ENCODE peak calls at places on chromosomes 12 and 14, in seven cellular contexts. One of them, this sample, is unnamed.

GRCh38 chr14:99055816-99056215 is 216.2 kb downstream of the BCL11B start:
- DNase-seq in activated T-helper 1 cell treated with anti-CD3 and anti-CD28 coated beads, Interleukin-2, amount 50 U/mL, for 16 hours: no peak
- DNase-seq in HS-5: no peak
- DNase-seq in stimulated activated CD4-positive, alpha-beta T cell treated with anti-CD3 and anti-CD28 coated beads, Interleukin-1b, Interleukin-23, amount 100 ng/mL, for 24 hours: no peak
- DNase-seq in stimulated activated naive CD4-positive, alpha-beta T cell: peak
- DNase-seq in iPS-NIHi11: no peak
- DNase-seq in heart left ventricle: no peak
- DNase-seq in this sample: no peak

GRCh38 chr14:51743588-51744000 is 91.9 kb downstream of the FRMD6 start:
- DNase-seq in stimulated activated naive CD4-positive, alpha-beta T cell: peak
- DNase-seq in heart left ventricle: no peak
- DNase-seq in stimulated activated CD4-positive, alpha-beta T cell treated with anti-CD3 and anti-CD28 coated beads, Interleukin-1b, Interleukin-23, amount 100 ng/mL, for 24 hours: no peak
- DNase-seq in HS-5: no peak
- DNase-seq in iPS-NIHi11: no peak
- DNase-seq in activated T-helper 1 cell treated with anti-CD3 and anti-CD28 coated beads, Interleukin-2, amount 50 U/mL, for 16 hours: no peak
- DNase-seq in this sample: no peak

GRCh38 chr14:39023939-39024871 is 78.8 kb downstream of the SEC23A start:
- DNase-seq in HS-5: no peak
- DNase-seq in stimulated activated naive CD4-positive, alpha-beta T cell: no peak
- DNase-seq in stimulated activated CD4-positive, alpha-beta T cell treated with anti-CD3 and anti-CD28 coated beads, Interleukin-1b, Interleukin-23, amount 100 ng/mL, for 24 hours: no peak
- DNase-seq in iPS-NIHi11: no peak
- DNase-seq in activated T-helper 1 cell treated with anti-CD3 and anti-CD28 coated beads, Interleukin-2, amount 50 U/mL, for 16 hours: no peak
- DNase-seq in heart left ventricle: no peak
- DNase-seq in this sample: no peak

GRCh38 chr12:70733385-70733784 is 96.2 kb upstream of the PTPRB start:
- DNase-seq in heart left ventricle: no peak
- DNase-seq in HS-5: no peak
- DNase-seq in activated T-helper 1 cell treated with anti-CD3 and anti-CD28 coated beads, Interleukin-2, amount 50 U/mL, for 16 hours: no peak
- DNase-seq in stimulated activated CD4-positive, alpha-beta T cell treated with anti-CD3 and anti-CD28 coated beads, Interleukin-1b, Interleukin-23, amount 100 ng/mL, for 24 hours: no peak
- DNase-seq in iPS-NIHi11: peak
- DNase-seq in stimulated activated naive CD4-positive, alpha-beta T cell: no peak
- DNase-seq in this sample: no peak

GRCh38 chr12:26629864-26630263 is 203.1 kb downstream of the ITPR2 start:
- DNase-seq in stimulated activated CD4-positive, alpha-beta T cell treated with anti-CD3 and anti-CD28 coated beads, Interleukin-1b, Interleukin-23, amount 100 ng/mL, for 24 hours: no peak
- DNase-seq in stimulated activated naive CD4-positive, alpha-beta T cell: no peak
- DNase-seq in HS-5: no peak
- DNase-seq in heart left ventricle: no peak
- DNase-seq in iPS-NIHi11: no peak
- DNase-seq in activated T-helper 1 cell treated with anti-CD3 and anti-CD28 coated beads, Interleukin-2, amount 50 U/mL, for 16 hours: no peak
- DNase-seq in this sample: no peak

GRCh38 chr12:20050166-20050565 is 318.2 kb upstream of the PDE3A start:
- DNase-seq in stimulated activated CD4-positive, alpha-beta T cell treated with anti-CD3 and anti-CD28 coated beads, Interleukin-1b, Interleukin-23, amount 100 ng/mL, for 24 hours: no peak
- DNase-seq in iPS-NIHi11: no peak
- DNase-seq in stimulated activated naive CD4-positive, alpha-beta T cell: no peak
- DNase-seq in activated T-helper 1 cell treated with anti-CD3 and anti-CD28 coated beads, Interleukin-2, amount 50 U/mL, for 16 hours: no peak
- DNase-seq in HS-5: no peak
- DNase-seq in heart left ventricle: no peak
- DNase-seq in this sample: no peak

GRCh38 chr12:122977153-122977552 is 2.1 kb downstream of the OGFOD2 start:
- DNase-seq in HS-5: no peak
- DNase-seq in stimulated activated CD4-positive, alpha-beta T cell treated with anti-CD3 and anti-CD28 coated beads, Interleukin-1b, Interleukin-23, amount 100 ng/mL, for 24 hours: no peak
- DNase-seq in heart left ventricle: no peak
- DNase-seq in activated T-helper 1 cell treated with anti-CD3 and anti-CD28 coated beads, Interleukin-2, amount 50 U/mL, for 16 hours: no peak
- DNase-seq in stimulated activated naive CD4-positive, alpha-beta T cell: no peak
- DNase-seq in iPS-NIHi11: no peak
- DNase-seq in this sample: no peak

GRCh38 chr14:69771136-69771535 is 4.2 kb downstream of the SRSF5 start:
- DNase-seq in activated T-helper 1 cell treated with anti-CD3 and anti-CD28 coated beads, Interleukin-2, amount 50 U/mL, for 16 hours: no peak
- DNase-seq in iPS-NIHi11: no peak
- DNase-seq in stimulated activated CD4-positive, alpha-beta T cell treated with anti-CD3 and anti-CD28 coated beads, Interleukin-1b, Interleukin-23, amount 100 ng/mL, for 24 hours: no peak
- DNase-seq in HS-5: no peak
- DNase-seq in heart left ventricle: no peak
- DNase-seq in stimulated activated naive CD4-positive, alpha-beta T cell: no peak
- DNase-seq in this sample: no peak

GRCh38 chr12:8065991-8066594 is at the start of gene C3AR1:
- DNase-seq in iPS-NIHi11: no peak
- DNase-seq in heart left ventricle: no peak
- DNase-seq in stimulated activated naive CD4-positive, alpha-beta T cell: peak
- DNase-seq in activated T-helper 1 cell treated with anti-CD3 and anti-CD28 coated beads, Interleukin-2, amount 50 U/mL, for 16 hours: no peak
- DNase-seq in stimulated activated CD4-positive, alpha-beta T cell treated with anti-CD3 and anti-CD28 coated beads, Interleukin-1b, Interleukin-23, amount 100 ng/mL, for 24 hours: no peak
- DNase-seq in HS-5: no peak
- DNase-seq in this sample: no peak

GRCh38 chr14:71668942-71669341 is 263.3 kb upstream of the RGS6 start:
- DNase-seq in stimulated activated CD4-positive, alpha-beta T cell treated with anti-CD3 and anti-CD28 coated beads, Interleukin-1b, Interleukin-23, amount 100 ng/mL, for 24 hours: no peak
- DNase-seq in iPS-NIHi11: no peak
- DNase-seq in stimulated activated naive CD4-positive, alpha-beta T cell: no peak
- DNase-seq in activated T-helper 1 cell treated with anti-CD3 and anti-CD28 coated beads, Interleukin-2, amount 50 U/mL, for 16 hours: no peak
- DNase-seq in HS-5: no peak
- DNase-seq in heart left ventricle: no peak
- DNase-seq in this sample: no peak

GRCh38 chr14:74528406-74528805 is 34.8 kb downstream of the ISCA2 start:
- DNase-seq in activated T-helper 1 cell treated with anti-CD3 and anti-CD28 coated beads, Interleukin-2, amount 50 U/mL, for 16 hours: no peak
- DNase-seq in stimulated activated CD4-positive, alpha-beta T cell treated with anti-CD3 and anti-CD28 coated beads, Interleukin-1b, Interleukin-23, amount 100 ng/mL, for 24 hours: no peak
- DNase-seq in HS-5: no peak
- DNase-seq in iPS-NIHi11: no peak
- DNase-seq in heart left ventricle: peak
- DNase-seq in stimulated activated naive CD4-positive, alpha-beta T cell: no peak
- DNase-seq in this sample: no peak

GRCh38 chr14:63770187-63770807 is 42.4 kb upstream of the SGPP1 start:
- DNase-seq in HS-5: peak
- DNase-seq in heart left ventricle: no peak
- DNase-seq in stimulated activated CD4-positive, alpha-beta T cell treated with anti-CD3 and anti-CD28 coated beads, Interleukin-1b, Interleukin-23, amount 100 ng/mL, for 24 hours: no peak
- DNase-seq in activated T-helper 1 cell treated with anti-CD3 and anti-CD28 coated beads, Interleukin-2, amount 50 U/mL, for 16 hours: no peak
- DNase-seq in stimulated activated naive CD4-positive, alpha-beta T cell: peak
- DNase-seq in iPS-NIHi11: no peak
- DNase-seq in this sample: peak

GRCh38 chr14:81402123-81402495 is 2.0 kb upstream of the STON2 start:
- DNase-seq in heart left ventricle: no peak
- DNase-seq in HS-5: no peak
- DNase-seq in stimulated activated CD4-positive, alpha-beta T cell treated with anti-CD3 and anti-CD28 coated beads, Interleukin-1b, Interleukin-23, amount 100 ng/mL, for 24 hours: no peak
- DNase-seq in activated T-helper 1 cell treated with anti-CD3 and anti-CD28 coated beads, Interleukin-2, amount 50 U/mL, for 16 hours: no peak
- DNase-seq in stimulated activated naive CD4-positive, alpha-beta T cell: no peak
- DNase-seq in iPS-NIHi11: no peak
- DNase-seq in this sample: no peak

GRCh38 chr12:11901687-11902524 is 168.8 kb upstream of the BCL2L14 start:
- DNase-seq in iPS-NIHi11: no peak
- DNase-seq in stimulated activated CD4-positive, alpha-beta T cell treated with anti-CD3 and anti-CD28 coated beads, Interleukin-1b, Interleukin-23, amount 100 ng/mL, for 24 hours: no peak
- DNase-seq in HS-5: no peak
- DNase-seq in activated T-helper 1 cell treated with anti-CD3 and anti-CD28 coated beads, Interleukin-2, amount 50 U/mL, for 16 hours: no peak
- DNase-seq in stimulated activated naive CD4-positive, alpha-beta T cell: no peak
- DNase-seq in heart left ventricle: no peak
- DNase-seq in this sample: no peak

GRCh38 chr14:55701638-55702037 is 121.6 kb downstream of the KTN1 start:
- DNase-seq in stimulated activated CD4-positive, alpha-beta T cell treated with anti-CD3 and anti-CD28 coated beads, Interleukin-1b, Interleukin-23, amount 100 ng/mL, for 24 hours: no peak
- DNase-seq in heart left ventricle: no peak
- DNase-seq in activated T-helper 1 cell treated with anti-CD3 and anti-CD28 coated beads, Interleukin-2, amount 50 U/mL, for 16 hours: no peak
- DNase-seq in HS-5: peak
- DNase-seq in iPS-NIHi11: no peak
- DNase-seq in stimulated activated naive CD4-positive, alpha-beta T cell: no peak
- DNase-seq in this sample: no peak

GRCh38 chr14:56102901-56103409 is 15.3 kb upstream of the PELI2 start:
- DNase-seq in activated T-helper 1 cell treated with anti-CD3 and anti-CD28 coated beads, Interleukin-2, amount 50 U/mL, for 16 hours: no peak
- DNase-seq in heart left ventricle: no peak
- DNase-seq in HS-5: no peak
- DNase-seq in stimulated activated CD4-positive, alpha-beta T cell treated with anti-CD3 and anti-CD28 coated beads, Interleukin-1b, Interleukin-23, amount 100 ng/mL, for 24 hours: no peak
- DNase-seq in stimulated activated naive CD4-positive, alpha-beta T cell: no peak
- DNase-seq in iPS-NIHi11: no peak
- DNase-seq in this sample: no peak

GRCh38 chr14:55434805-55435174 is 5.6 kb downstream of the TBPL2 start:
- DNase-seq in stimulated activated CD4-positive, alpha-beta T cell treated with anti-CD3 and anti-CD28 coated beads, Interleukin-1b, Interleukin-23, amount 100 ng/mL, for 24 hours: no peak
- DNase-seq in activated T-helper 1 cell treated with anti-CD3 and anti-CD28 coated beads, Interleukin-2, amount 50 U/mL, for 16 hours: no peak
- DNase-seq in HS-5: no peak
- DNase-seq in stimulated activated naive CD4-positive, alpha-beta T cell: no peak
- DNase-seq in iPS-NIHi11: no peak
- DNase-seq in heart left ventricle: no peak
- DNase-seq in this sample: no peak

GRCh38 chr14:105096206-105096875 is 31.1 kb upstream of the GPR132 start:
- DNase-seq in heart left ventricle: no peak
- DNase-seq in HS-5: no peak
- DNase-seq in stimulated activated naive CD4-positive, alpha-beta T cell: no peak
- DNase-seq in iPS-NIHi11: no peak
- DNase-seq in activated T-helper 1 cell treated with anti-CD3 and anti-CD28 coated beads, Interleukin-2, amount 50 U/mL, for 16 hours: no peak
- DNase-seq in stimulated activated CD4-positive, alpha-beta T cell treated with anti-CD3 and anti-CD28 coated beads, Interleukin-1b, Interleukin-23, amount 100 ng/mL, for 24 hours: no peak
- DNase-seq in this sample: no peak

GRCh38 chr12:54650409-54650808 is 2.2 kb upstream of the DCD start:
- DNase-seq in heart left ventricle: no peak
- DNase-seq in iPS-NIHi11: no peak
- DNase-seq in stimulated activated CD4-positive, alpha-beta T cell treated with anti-CD3 and anti-CD28 coated beads, Interleukin-1b, Interleukin-23, amount 100 ng/mL, for 24 hours: no peak
- DNase-seq in stimulated activated naive CD4-positive, alpha-beta T cell: no peak
- DNase-seq in activated T-helper 1 cell treated with anti-CD3 and anti-CD28 coated beads, Interleukin-2, amount 50 U/mL, for 16 hours: no peak
- DNase-seq in HS-5: no peak
- DNase-seq in this sample: no peak

GRCh38 chr12:125836647-125837046 is 771.4 kb downstream of the AACS start:
- DNase-seq in iPS-NIHi11: no peak
- DNase-seq in stimulated activated naive CD4-positive, alpha-beta T cell: no peak
- DNase-seq in heart left ventricle: no peak
- DNase-seq in stimulated activated CD4-positive, alpha-beta T cell treated with anti-CD3 and anti-CD28 coated beads, Interleukin-1b, Interleukin-23, amount 100 ng/mL, for 24 hours: no peak
- DNase-seq in HS-5: no peak
- DNase-seq in activated T-helper 1 cell treated with anti-CD3 and anti-CD28 coated beads, Interleukin-2, amount 50 U/mL, for 16 hours: no peak
- DNase-seq in this sample: no peak

GRCh38 chr12:120640840-120641833 is 711 bp downstream of the CABP1 start:
- DNase-seq in heart left ventricle: peak
- DNase-seq in iPS-NIHi11: peak
- DNase-seq in activated T-helper 1 cell treated with anti-CD3 and anti-CD28 coated beads, Interleukin-2, amount 50 U/mL, for 16 hours: peak
- DNase-seq in stimulated activated naive CD4-positive, alpha-beta T cell: peak
- DNase-seq in HS-5: no peak
- DNase-seq in stimulated activated CD4-positive, alpha-beta T cell treated with anti-CD3 and anti-CD28 coated beads, Interleukin-1b, Interleukin-23, amount 100 ng/mL, for 24 hours: no peak
- DNase-seq in this sample: no peak

GRCh38 chr12:76470028-76470939 is 89.3 kb downstream of the OSBPL8 start:
- DNase-seq in iPS-NIHi11: peak
- DNase-seq in stimulated activated CD4-positive, alpha-beta T cell treated with anti-CD3 and anti-CD28 coated beads, Interleukin-1b, Interleukin-23, amount 100 ng/mL, for 24 hours: no peak
- DNase-seq in heart left ventricle: no peak
- DNase-seq in activated T-helper 1 cell treated with anti-CD3 and anti-CD28 coated beads, Interleukin-2, amount 50 U/mL, for 16 hours: no peak
- DNase-seq in HS-5: peak
- DNase-seq in stimulated activated naive CD4-positive, alpha-beta T cell: no peak
- DNase-seq in this sample: peak

GRCh38 chr12:123660328-123660727 is 10.6 kb upstream of the TCTN2 start:
- DNase-seq in stimulated activated naive CD4-positive, alpha-beta T cell: no peak
- DNase-seq in HS-5: peak
- DNase-seq in stimulated activated CD4-positive, alpha-beta T cell treated with anti-CD3 and anti-CD28 coated beads, Interleukin-1b, Interleukin-23, amount 100 ng/mL, for 24 hours: no peak
- DNase-seq in activated T-helper 1 cell treated with anti-CD3 and anti-CD28 coated beads, Interleukin-2, amount 50 U/mL, for 16 hours: no peak
- DNase-seq in iPS-NIHi11: no peak
- DNase-seq in heart left ventricle: no peak
- DNase-seq in this sample: peak

GRCh38 chr12:96166765-96167164 is 27.4 kb upstream of the ELK3 start:
- DNase-seq in iPS-NIHi11: no peak
- DNase-seq in stimulated activated CD4-positive, alpha-beta T cell treated with anti-CD3 and anti-CD28 coated beads, Interleukin-1b, Interleukin-23, amount 100 ng/mL, for 24 hours: no peak
- DNase-seq in HS-5: no peak
- DNase-seq in heart left ventricle: no peak
- DNase-seq in stimulated activated naive CD4-positive, alpha-beta T cell: no peak
- DNase-seq in activated T-helper 1 cell treated with anti-CD3 and anti-CD28 coated beads, Interleukin-2, amount 50 U/mL, for 16 hours: no peak
- DNase-seq in this sample: no peak

GRCh38 chr14:91223028-91223783 is 21.3 kb downstream of the GPR68 start:
- DNase-seq in activated T-helper 1 cell treated with anti-CD3 and anti-CD28 coated beads, Interleukin-2, amount 50 U/mL, for 16 hours: no peak
- DNase-seq in stimulated activated CD4-positive, alpha-beta T cell treated with anti-CD3 and anti-CD28 coated beads, Interleukin-1b, Interleukin-23, amount 100 ng/mL, for 24 hours: no peak
- DNase-seq in stimulated activated naive CD4-positive, alpha-beta T cell: no peak
- DNase-seq in heart left ventricle: no peak
- DNase-seq in HS-5: no peak
- DNase-seq in iPS-NIHi11: no peak
- DNase-seq in this sample: no peak

GRCh38 chr14:50363734-50364113 is 33.0 kb downstream of the CDKL1 start:
- DNase-seq in iPS-NIHi11: no peak
- DNase-seq in activated T-helper 1 cell treated with anti-CD3 and anti-CD28 coated beads, Interleukin-2, amount 50 U/mL, for 16 hours: no peak
- DNase-seq in stimulated activated naive CD4-positive, alpha-beta T cell: peak
- DNase-seq in stimulated activated CD4-positive, alpha-beta T cell treated with anti-CD3 and anti-CD28 coated beads, Interleukin-1b, Interleukin-23, amount 100 ng/mL, for 24 hours: no peak
- DNase-seq in HS-5: no peak
- DNase-seq in heart left ventricle: no peak
- DNase-seq in this sample: no peak

GRCh38 chr12:54984602-54985376 is at the start of gene TESPA1:
- DNase-seq in HS-5: no peak
- DNase-seq in activated T-helper 1 cell treated with anti-CD3 and anti-CD28 coated beads, Interleukin-2, amount 50 U/mL, for 16 hours: peak
- DNase-seq in iPS-NIHi11: no peak
- DNase-seq in stimulated activated CD4-positive, alpha-beta T cell treated with anti-CD3 and anti-CD28 coated beads, Interleukin-1b, Interleukin-23, amount 100 ng/mL, for 24 hours: peak
- DNase-seq in heart left ventricle: peak
- DNase-seq in stimulated activated naive CD4-positive, alpha-beta T cell: peak
- DNase-seq in this sample: no peak

GRCh38 chr12:98530068-98530467 is 14.7 kb downstream of the TMPO start:
- DNase-seq in activated T-helper 1 cell treated with anti-CD3 and anti-CD28 coated beads, Interleukin-2, amount 50 U/mL, for 16 hours: no peak
- DNase-seq in stimulated activated CD4-positive, alpha-beta T cell treated with anti-CD3 and anti-CD28 coated beads, Interleukin-1b, Interleukin-23, amount 100 ng/mL, for 24 hours: no peak
- DNase-seq in iPS-NIHi11: no peak
- DNase-seq in HS-5: no peak
- DNase-seq in heart left ventricle: no peak
- DNase-seq in stimulated activated naive CD4-positive, alpha-beta T cell: no peak
- DNase-seq in this sample: no peak

GRCh38 chr12:67772276-67773169 is 124.0 kb downstream of the DYRK2 start:
- DNase-seq in heart left ventricle: no peak
- DNase-seq in stimulated activated CD4-positive, alpha-beta T cell treated with anti-CD3 and anti-CD28 coated beads, Interleukin-1b, Interleukin-23, amount 100 ng/mL, for 24 hours: no peak
- DNase-seq in iPS-NIHi11: peak
- DNase-seq in stimulated activated naive CD4-positive, alpha-beta T cell: no peak
- DNase-seq in HS-5: no peak
- DNase-seq in activated T-helper 1 cell treated with anti-CD3 and anti-CD28 coated beads, Interleukin-2, amount 50 U/mL, for 16 hours: no peak
- DNase-seq in this sample: peak

GRCh38 chr14:91229005-91229382 is 15.5 kb downstream of the GPR68 start:
- DNase-seq in heart left ventricle: no peak
- DNase-seq in HS-5: no peak
- DNase-seq in stimulated activated naive CD4-positive, alpha-beta T cell: no peak
- DNase-seq in stimulated activated CD4-positive, alpha-beta T cell treated with anti-CD3 and anti-CD28 coated beads, Interleukin-1b, Interleukin-23, amount 100 ng/mL, for 24 hours: no peak
- DNase-seq in iPS-NIHi11: no peak
- DNase-seq in activated T-helper 1 cell treated with anti-CD3 and anti-CD28 coated beads, Interleukin-2, amount 50 U/mL, for 16 hours: no peak
- DNase-seq in this sample: no peak

GRCh38 chr12:124405151-124405550 is 110.3 kb downstream of the RFLNA start:
- DNase-seq in activated T-helper 1 cell treated with anti-CD3 and anti-CD28 coated beads, Interleukin-2, amount 50 U/mL, for 16 hours: no peak
- DNase-seq in iPS-NIHi11: no peak
- DNase-seq in stimulated activated CD4-positive, alpha-beta T cell treated with anti-CD3 and anti-CD28 coated beads, Interleukin-1b, Interleukin-23, amount 100 ng/mL, for 24 hours: no peak
- DNase-seq in stimulated activated naive CD4-positive, alpha-beta T cell: no peak
- DNase-seq in heart left ventricle: no peak
- DNase-seq in HS-5: no peak
- DNase-seq in this sample: no peak

GRCh38 chr12:6078378-6079083 is 45.9 kb downstream of the VWF start:
- DNase-seq in stimulated activated naive CD4-positive, alpha-beta T cell: no peak
- DNase-seq in activated T-helper 1 cell treated with anti-CD3 and anti-CD28 coated beads, Interleukin-2, amount 50 U/mL, for 16 hours: no peak
- DNase-seq in stimulated activated CD4-positive, alpha-beta T cell treated with anti-CD3 and anti-CD28 coated beads, Interleukin-1b, Interleukin-23, amount 100 ng/mL, for 24 hours: no peak
- DNase-seq in heart left ventricle: no peak
- DNase-seq in HS-5: no peak
- DNase-seq in iPS-NIHi11: peak
- DNase-seq in this sample: no peak

GRCh38 chr12:89238593-89238992 is 113.7 kb downstream of the DUSP6 start:
- DNase-seq in activated T-helper 1 cell treated with anti-CD3 and anti-CD28 coated beads, Interleukin-2, amount 50 U/mL, for 16 hours: no peak
- DNase-seq in stimulated activated naive CD4-positive, alpha-beta T cell: no peak
- DNase-seq in iPS-NIHi11: no peak
- DNase-seq in HS-5: no peak
- DNase-seq in heart left ventricle: peak
- DNase-seq in stimulated activated CD4-positive, alpha-beta T cell treated with anti-CD3 and anti-CD28 coated beads, Interleukin-1b, Interleukin-23, amount 100 ng/mL, for 24 hours: no peak
- DNase-seq in this sample: no peak

GRCh38 chr14:61747342-61747741 is 14.9 kb upstream of the SNAPC1 start:
- DNase-seq in stimulated activated CD4-positive, alpha-beta T cell treated with anti-CD3 and anti-CD28 coated beads, Interleukin-1b, Interleukin-23, amount 100 ng/mL, for 24 hours: no peak
- DNase-seq in activated T-helper 1 cell treated with anti-CD3 and anti-CD28 coated beads, Interleukin-2, amount 50 U/mL, for 16 hours: no peak
- DNase-seq in iPS-NIHi11: no peak
- DNase-seq in stimulated activated naive CD4-positive, alpha-beta T cell: no peak
- DNase-seq in HS-5: no peak
- DNase-seq in heart left ventricle: no peak
- DNase-seq in this sample: no peak

GRCh38 chr14:54366726-54367707 is 29.8 kb upstream of the CDKN3 start:
- DNase-seq in activated T-helper 1 cell treated with anti-CD3 and anti-CD28 coated beads, Interleukin-2, amount 50 U/mL, for 16 hours: no peak
- DNase-seq in HS-5: peak
- DNase-seq in stimulated activated naive CD4-positive, alpha-beta T cell: peak
- DNase-seq in stimulated activated CD4-positive, alpha-beta T cell treated with anti-CD3 and anti-CD28 coated beads, Interleukin-1b, Interleukin-23, amount 100 ng/mL, for 24 hours: no peak
- DNase-seq in heart left ventricle: no peak
- DNase-seq in iPS-NIHi11: peak
- DNase-seq in this sample: peak

GRCh38 chr12:88575361-88575959 is 4.8 kb downstream of the KITLG start:
- DNase-seq in iPS-NIHi11: no peak
- DNase-seq in activated T-helper 1 cell treated with anti-CD3 and anti-CD28 coated beads, Interleukin-2, amount 50 U/mL, for 16 hours: no peak
- DNase-seq in HS-5: no peak
- DNase-seq in stimulated activated CD4-positive, alpha-beta T cell treated with anti-CD3 and anti-CD28 coated beads, Interleukin-1b, Interleukin-23, amount 100 ng/mL, for 24 hours: no peak
- DNase-seq in heart left ventricle: no peak
- DNase-seq in stimulated activated naive CD4-positive, alpha-beta T cell: no peak
- DNase-seq in this sample: no peak

GRCh38 chr12:99261256-99261655 is 386.3 kb upstream of the GARIN6 start:
- DNase-seq in activated T-helper 1 cell treated with anti-CD3 and anti-CD28 coated beads, Interleukin-2, amount 50 U/mL, for 16 hours: no peak
- DNase-seq in HS-5: no peak
- DNase-seq in heart left ventricle: no peak
- DNase-seq in stimulated activated CD4-positive, alpha-beta T cell treated with anti-CD3 and anti-CD28 coated beads, Interleukin-1b, Interleukin-23, amount 100 ng/mL, for 24 hours: no peak
- DNase-seq in stimulated activated naive CD4-positive, alpha-beta T cell: no peak
- DNase-seq in iPS-NIHi11: no peak
- DNase-seq in this sample: no peak

GRCh38 chr14:59428581-59429012 is 36.6 kb downstream of the GPR135 start:
- DNase-seq in stimulated activated CD4-positive, alpha-beta T cell treated with anti-CD3 and anti-CD28 coated beads, Interleukin-1b, Interleukin-23, amount 100 ng/mL, for 24 hours: no peak
- DNase-seq in iPS-NIHi11: no peak
- DNase-seq in activated T-helper 1 cell treated with anti-CD3 and anti-CD28 coated beads, Interleukin-2, amount 50 U/mL, for 16 hours: no peak
- DNase-seq in heart left ventricle: no peak
- DNase-seq in stimulated activated naive CD4-positive, alpha-beta T cell: no peak
- DNase-seq in HS-5: peak
- DNase-seq in this sample: no peak